ENCODE peak calls at places on chromosomes 6 and 20, in eight cellular contexts. R is PC-3, K is AG04450, Z is pancreas, N is foreskin fibroblast, F is cardiac muscle cell, L is tibial nerve, W is fibroblast of mammary gland. V is an unnamed sample.

GRCh38 chr6:36907781-36908180 is 22.0 kb downstream of the C6orf89 start:
- DNase-seq in N (no peak), L (no peak), K (no peak), R (peak; percentile 69), W (peak; percentile 67), F (no peak), Z (peak; percentile 91), V (peak; percentile 83)

GRCh38 chr6:111481836-111482235 is 1.2 kb downstream of the REV3L start:
- DNase-seq in F (peak; percentile 28), R (peak; percentile 18), K (no peak), L (no peak), W (peak; percentile 31), Z (no peak), N (no peak), V (no peak)

GRCh38 chr6:143613749-143614148 is 64.0 kb upstream of the PHACTR2 start:
- DNase-seq in F (no peak), N (no peak), L (no peak), W (no peak), K (no peak), R (no peak), Z (no peak), V (no peak)

GRCh38 chr6:88365656-88366055 is 199.5 kb upstream of the CNR1 start:
- DNase-seq in F (no peak), L (no peak), W (peak; percentile 72), K (no peak), R (no peak), Z (no peak), N (no peak), V (no peak)

GRCh38 chr6:157304840-157305675 is 18.3 kb downstream of the TMEM242 start:
- DNase-seq in R (no peak), L (no peak), K (no peak), N (no peak), W (no peak), Z (no peak), F (no peak), V (peak; percentile 26)

GRCh38 chr6:48067148-48067709 is 43.8 kb downstream of the PTCHD4 start:
- DNase-seq in R (no peak), N (no peak), F (no peak), K (no peak), W (no peak), Z (no peak), L (no peak), V (no peak)

GRCh38 chr6:95094751-95095150 is 482.6 kb upstream of the MANEA start:
- DNase-seq in R (peak; percentile 64), W (peak; percentile 39), Z (no peak), L (no peak), F (no peak), N (no peak), K (peak; percentile 16), V (peak; percentile 71)

GRCh38 chr20:40506567-40506966 is 182.5 kb downstream of the MAFB start:
- DNase-seq in F (no peak), W (peak; percentile 99), N (peak; percentile 91), R (peak; percentile 32), K (peak; percentile 74), Z (peak; percentile 28), L (peak; percentile 83), V (peak; percentile 99)

GRCh38 chr20:61252601-61253263 is 671 bp downstream of the CDH4 start:
- DNase-seq in R (no peak), W (no peak), K (no peak), F (peak; percentile 37), L (no peak), N (peak; percentile 43), Z (no peak), V (peak; percentile 20)

GRCh38 chr20:3652217-3652616 is 11.0 kb downstream of the GFRA4 start:
- DNase-seq in K (no peak), R (no peak), F (no peak), W (no peak), N (no peak), L (no peak), Z (peak; percentile 54), V (no peak)

GRCh38 chr6:17178754-17179153 is 76.9 kb downstream of the STMND1 start:
- DNase-seq in R (no peak), W (no peak), N (no peak), L (no peak), Z (no peak), K (no peak), F (no peak), V (no peak)

GRCh38 chr6:117549606-117550005 is 52.7 kb downstream of the GOPC start:
- DNase-seq in L (no peak), W (no peak), K (no peak), N (no peak), F (no peak), R (no peak), Z (no peak), V (no peak)

GRCh38 chr20:41991412-41991811 is 373.2 kb upstream of the CHD6 start:
- DNase-seq in R (no peak), F (no peak), Z (no peak), K (no peak), N (no peak), L (no peak), W (no peak), V (no peak)

GRCh38 chr20:1491281-1491840 is at the start of gene SIRPB2:
- DNase-seq in W (no peak), F (no peak), L (peak; percentile 29), R (no peak), Z (no peak), N (no peak), K (no peak), V (no peak)

GRCh38 chr6:160129886-160130615 is 8.4 kb downstream of the SLC22A1 start:
- DNase-seq in N (no peak), L (no peak), W (no peak), Z (no peak), R (no peak), F (no peak), K (no peak), V (no peak)

GRCh38 chr6:34098045-34098936 is 47.6 kb downstream of the GRM4 start:
- DNase-seq in R (no peak), W (no peak), K (no peak), N (no peak), L (no peak), F (no peak), Z (no peak), V (no peak)

GRCh38 chr6:140653985-140654384 is 1279.5 kb upstream of the CITED2 start:
- DNase-seq in F (no peak), W (no peak), K (no peak), R (no peak), N (no peak), Z (no peak), L (no peak), V (no peak)

GRCh38 chr6:17964633-17965032 is 22.8 kb downstream of the KIF13A start:
- DNase-seq in L (no peak), R (no peak), K (no peak), F (no peak), Z (no peak), N (no peak), W (no peak), V (no peak)

GRCh38 chr20:61253640-61254511 is 1.8 kb downstream of the CDH4 start:
- DNase-seq in W (peak; percentile 23), L (no peak), F (peak; percentile 61), K (no peak), R (no peak), N (no peak), Z (no peak), V (peak; percentile 29)

DNA sequence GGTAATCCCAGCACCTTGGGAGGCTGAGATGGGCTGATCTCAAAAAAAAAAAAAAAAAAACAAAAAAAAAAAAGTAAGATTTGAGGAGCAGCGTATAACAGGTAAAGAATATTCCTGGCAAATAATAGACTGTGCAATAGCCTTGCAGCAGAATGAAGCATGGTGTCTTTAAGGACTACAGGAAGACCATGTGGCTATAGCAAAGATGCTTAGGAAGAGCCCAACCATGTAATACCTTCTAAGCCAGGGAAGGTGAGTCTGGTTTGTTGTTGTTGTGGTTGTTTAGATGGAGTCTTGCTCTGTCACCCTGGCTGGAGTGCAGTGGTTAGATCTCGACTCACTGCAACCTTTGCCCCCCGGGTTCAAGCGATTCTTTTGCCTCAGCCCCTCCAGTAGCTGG is 14.3 kb upstream of the RBM39 start:
- DNase-seq in N (no peak), W (no peak), L (no peak), F (no peak), Z (no peak), R (no peak), K (no peak), V (no peak)
- TF ChIP-seq CTCF in N (no peak), W (no peak), L (no peak), F (no peak), Z (no peak), R (no peak), K (no peak), V (no peak)

GRCh38 chr6:149483302-149483701 is 1.5 kb downstream of the ZC3H12D start:
- DNase-seq in Z (no peak), N (no peak), F (no peak), W (no peak), L (no peak), K (no peak), R (no peak), V (no peak)
- H3K4me3 ChIP-seq in Z (no peak overlapping the region), N (no peak overlapping the region), F (no peak overlapping the region), W (no peak overlapping the region), L (no peak overlapping the region), K (no peak overlapping the region), R (no peak overlapping the region), V (no peak overlapping the region)

GRCh38 chr6:132017921-132018320 is 66.7 kb upstream of the CCN2 start:
- DNase-seq in F (no peak), R (no peak), N (no peak), K (no peak), W (no peak), Z (no peak), L (no peak), V (no peak)
- TF ChIP-seq CTCF in F (no peak), R (no peak), N (no peak), K (no peak), W (no peak), Z (no peak), L (no peak), V (no peak)

GRCh38 chr6:25405442-25405841 is 126.3 kb downstream of the CARMIL1 start:
- DNase-seq in N (no peak), R (no peak), L (no peak), F (no peak), W (no peak), Z (no peak), K (no peak), V (no peak)

GRCh38 chr6:25403150-25403549 is 124.0 kb downstream of the CARMIL1 start:
- DNase-seq in K (no peak), N (no peak), F (no peak), L (no peak), Z (no peak), R (no peak), W (no peak), V (no peak)

GRCh38 chr6:25402125-25402524 is 123.0 kb downstream of the CARMIL1 start:
- DNase-seq in K (no peak), W (no peak), F (no peak), R (no peak), Z (no peak), N (no peak), L (no peak), V (no peak)

GRCh38 chr6:25404094-25404493 is 124.9 kb downstream of the CARMIL1 start:
- DNase-seq in L (no peak), K (no peak), N (no peak), Z (no peak), R (no peak), F (no peak), W (no peak), V (no peak)

DNA sequence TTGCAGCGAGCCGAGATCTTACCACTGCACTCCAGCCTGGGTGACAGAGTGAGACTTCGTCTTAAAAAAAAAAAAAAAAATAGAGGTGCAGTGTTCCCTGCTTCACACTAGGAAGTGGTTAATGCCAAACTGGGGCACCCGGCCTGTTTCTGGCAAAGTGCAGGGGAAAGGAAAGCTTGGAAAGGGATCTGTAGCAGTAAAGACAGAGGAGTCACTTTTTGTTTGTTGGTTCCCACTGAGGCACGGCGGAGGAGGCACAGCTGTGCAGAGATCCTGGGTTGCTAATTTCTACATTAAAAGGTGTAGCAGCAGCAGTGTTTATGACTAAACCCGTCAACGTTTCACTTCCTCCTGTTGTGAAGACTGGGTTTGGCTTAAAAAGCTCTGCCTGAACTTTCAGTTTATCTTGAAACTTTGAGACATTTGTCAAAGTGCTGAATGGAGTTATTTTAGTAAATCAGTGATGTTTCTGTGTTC is 125.6 kb downstream of the CARMIL1 start:
- DNase-seq in L (no peak), K (no peak), F (no peak), R (no peak), W (no peak), N (no peak), Z (no peak), V (no peak)
- H3K4me3 ChIP-seq in L (no peak overlapping the region), K (no peak overlapping the region), F (no peak overlapping the region), R (no peak overlapping the region), W (no peak overlapping the region), N (no peak overlapping the region), Z (no peak overlapping the region), V (no peak overlapping the region)

V was measured in astrocyte of the spinal cord.